ENCODE peak calls at places on chromosomes 2 and 18, in six cellular contexts. Y, N, H, T, M and X are unnamed samples.
A peak's percentile ranks its signal among the peaks of the same experiment; 100 is the strongest.

GRCh38 chr2:217947341-217948316 is 55.2 kb downstream of the TNS1 start:
- DNase-seq in Y (no peak), N (no peak), H (no peak), T (peak; percentile 48), M (no peak), X (peak; percentile 32)

GRCh38 chr2:29532451-29532850 is 388.9 kb downstream of the ALK start:
- DNase-seq in Y (no peak), N (no peak), H (no peak), T (no peak), M (no peak), X (no peak)

GRCh38 chr2:144707927-144708326 is 188.0 kb upstream of the ZEB2 start:
- DNase-seq in Y (no peak), N (no peak), H (no peak), T (no peak), M (peak; percentile 92), X (no peak)

GRCh38 chr2:25821225-25822056 is 56.8 kb downstream of the ASXL2 start:
- DNase-seq in Y (no peak), N (no peak), H (no peak), T (no peak), M (peak; percentile 65), X (no peak)

GRCh38 chr2:28484835-28485234 is 11.0 kb upstream of the PLB1 start:
- DNase-seq in Y (no peak), N (no peak), H (no peak), T (no peak), M (no peak), X (no peak)

GRCh38 chr2:26558271-26559043 is 80.5 kb upstream of the OTOF start:
- DNase-seq in Y (no peak), N (no peak), H (no peak), T (peak; percentile 55), M (no peak), X (no peak)

GRCh38 chr2:98507940-98508689 is 63.5 kb downstream of the INPP4A start:
- DNase-seq in Y (no peak), N (no peak), H (peak; percentile 74), T (peak; percentile 80), M (no peak), X (peak; percentile 43)

GRCh38 chr2:14514001-14514400 is 118.5 kb upstream of the LRATD1 start:
- DNase-seq in Y (no peak), N (no peak), H (no peak), T (no peak), M (no peak), X (no peak)

GRCh38 chr2:203083328-203083727 is 68.7 kb downstream of the NBEAL1 start:
- DNase-seq in Y (no peak), N (no peak), H (no peak), T (no peak), M (no peak), X (no peak)

GRCh38 chr18:43396266-43396665 is 119.0 kb upstream of the SYT4 start:
- DNase-seq in Y (no peak), N (no peak), H (no peak), T (no peak), M (peak; percentile 10), X (no peak)

GRCh38 chr2:121860033-121860810 is 104.8 kb downstream of the TSN start:
- DNase-seq in Y (no peak), N (no peak), H (no peak), T (no peak), M (peak; percentile 31), X (no peak)

GRCh38 chr2:101223814-101224231 is 28.9 kb upstream of the CNOT11 start:
- DNase-seq in Y (no peak), N (no peak), H (no peak), T (no peak), M (no peak), X (no peak)

GRCh38 chr18:35467624-35468016 is 30.1 kb downstream of the INO80C start:
- DNase-seq in Y (no peak), N (no peak), H (no peak), T (no peak), M (no peak), X (no peak)

GRCh38 chr2:86081724-86082123 is 24.0 kb downstream of the POLR1A start:
- DNase-seq in Y (no peak), N (no peak), H (no peak), T (no peak), M (no peak), X (no peak)

GRCh38 chr2:142180820-142181533 is 50.2 kb upstream of the LRP1B start:
- DNase-seq in Y (no peak), N (no peak), H (no peak), T (no peak), M (peak; percentile 53), X (no peak)

GRCh38 chr2:234996467-234997270 is 44.9 kb downstream of the SH3BP4 start:
- DNase-seq in Y (peak; percentile 72), N (no peak), H (no peak), T (no peak), M (peak; percentile 70), X (no peak)

GRCh38 chr2:101116841-101117552 is 34.2 kb downstream of the TBC1D8 start:
- DNase-seq in Y (no peak), N (no peak), H (no peak), T (no peak), M (no peak), X (no peak)

GRCh38 chr2:158712791-158713522 is 82.2 kb upstream of the DAPL1 start:
- DNase-seq in Y (no peak), N (no peak), H (no peak), T (no peak), M (no peak), X (no peak)

GRCh38 chr2:22253171-22253570 is 1129.4 kb downstream of the TDRD15 start:
- DNase-seq in Y (no peak), N (no peak), H (no peak), T (no peak), M (no peak), X (no peak)

GRCh38 chr2:37786854-37787253 is 115.4 kb upstream of the CDC42EP3 start:
- DNase-seq in Y (peak; percentile 76), N (no peak), H (no peak), T (no peak), M (no peak), X (peak; percentile 65)

DNA sequence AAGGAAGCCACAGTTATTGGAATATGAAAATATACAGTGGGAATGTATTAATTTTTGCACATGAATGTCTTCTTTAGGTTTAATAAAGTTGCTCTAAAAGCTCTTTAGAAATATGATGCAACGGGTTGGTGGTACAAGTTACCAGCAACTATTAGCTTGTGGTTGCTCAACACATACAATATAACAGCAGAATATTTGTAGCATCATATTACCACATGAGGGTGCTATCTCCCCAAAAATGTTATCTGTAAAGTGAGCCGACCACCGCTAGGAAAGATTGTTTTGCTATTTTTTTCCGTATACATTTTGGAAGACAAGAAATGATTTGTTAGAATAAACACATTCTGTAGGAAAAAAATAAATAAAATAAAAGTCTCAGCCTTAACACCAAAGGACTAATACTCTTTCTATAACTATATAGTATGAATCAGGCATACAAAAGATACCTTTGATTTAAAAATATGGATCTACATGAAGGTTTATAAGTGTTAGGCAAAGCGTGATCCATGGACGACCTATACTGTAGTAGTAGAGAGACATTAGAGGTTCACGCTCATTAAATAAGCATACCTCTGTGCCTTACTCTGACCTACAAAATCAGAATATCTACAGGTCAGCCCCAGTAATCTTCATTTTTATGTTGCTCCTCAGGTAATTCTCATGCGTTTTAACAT is 1110.7 kb upstream of the ACVR2A start:
- DNase-seq in Y (no peak), N (no peak), H (no peak), T (no peak), M (peak; percentile 47), X (no peak)
- TF ChIP-seq CTCF in Y (peak; percentile 66), N (peak; percentile 67), H (peak; percentile 58), T (peak; percentile 34), M (peak; percentile 51), X (no peak)

GRCh38 chr2:232636788-232637420 is 3.5 kb downstream of the EFHD1 start:
- DNase-seq in Y (no peak), N (no peak), H (no peak), T (no peak), M (no peak), X (no peak)
- H3K4me3 ChIP-seq in Y (peak overlapping the region; percentile 94), N (no peak overlapping the region), H (no peak overlapping the region), T (peak overlapping the region; percentile 77), M (no peak overlapping the region), X (no peak overlapping the region)

GRCh38 chr2:172484706-172485105 is 57.3 kb downstream of the ITGA6 start:
- DNase-seq in Y (no peak), N (no peak), H (no peak), T (no peak), M (no peak), X (no peak)
- H3K36me3 ChIP-seq in Y (no peaks in the 10 kb centered on the region), N (no peaks in the 10 kb centered on the region), H (peaks cover 57% of the 10 kb centered on the region), T (peaks cover 6% of the 10 kb centered on the region), M (no peaks in the 10 kb centered on the region), X (no peaks in the 10 kb centered on the region)

GRCh38 chr2:143607446-143608110 is 478.4 kb downstream of the ARHGAP15 start:
- DNase-seq in Y (no peak), N (no peak), H (no peak), T (no peak), M (no peak), X (no peak)
- TF ChIP-seq CTCF in Y (no peak), N (no peak), H (no peak), T (no peak), M (no peak), X (no peak)

GRCh38 chr2:167188596-167188967 is 300.3 kb downstream of the XIRP2 start:
- DNase-seq in Y (no peak), N (no peak), H (no peak), T (no peak), M (no peak), X (no peak)
- H3K4me3 ChIP-seq in Y (no peak overlapping the region), N (no peak overlapping the region), H (peak overlapping the region; percentile 62), T (no peak overlapping the region), M (no peak overlapping the region), X (no peak overlapping the region)